ENCODE peak calls at places on chromosomes 7 and 10, in four cellular contexts. One of them, this sample, is unnamed.

GRCh38 chr10:82377608-82378007 is 502.6 kb downstream of the NRG3 start:
- DNase-seq in K562: no peak
- DNase-seq in HCT116: no peak
- DNase-seq in HepG2: no peak
- DNase-seq in this sample: no peak

GRCh38 chr10:35433851-35434426 is 97.6 kb downstream of the CCNY start:
- DNase-seq in HCT116: no peak
- DNase-seq in HepG2: no peak
- DNase-seq in K562: no peak
- DNase-seq in this sample: peak; percentile 82

GRCh38 chr10:46233101-46233500 is 53.7 kb upstream of the ANTXRL start:
- DNase-seq in K562: no peak
- DNase-seq in HCT116: no peak
- DNase-seq in HepG2: no peak
- DNase-seq in this sample: no peak

GRCh38 chr7:74025146-74025545 is 2.8 kb upstream of the ELN start:
- DNase-seq in HepG2: no peak
- DNase-seq in K562: no peak
- DNase-seq in HCT116: no peak
- DNase-seq in this sample: no peak

GRCh38 chr7:121083138-121083789 is 94.8 kb downstream of the CPED1 start:
- DNase-seq in HCT116: no peak
- DNase-seq in K562: peak; percentile 59
- DNase-seq in HepG2: no peak
- DNase-seq in this sample: no peak

GRCh38 chr10:91220954-91221696 is 662 bp downstream of the PCGF5 start:
- DNase-seq in K562: peak; percentile 26
- DNase-seq in HepG2: no peak
- DNase-seq in HCT116: no peak
- DNase-seq in this sample: no peak

GRCh38 chr7:132500727-132501410 is 75.4 kb downstream of the PLXNA4 start:
- DNase-seq in HCT116: no peak
- DNase-seq in K562: peak; percentile 28
- DNase-seq in HepG2: no peak
- DNase-seq in this sample: peak; percentile 43

GRCh38 chr10:75718996-75719395 is 287.6 kb downstream of the LRMDA start:
- DNase-seq in K562: no peak
- DNase-seq in HCT116: no peak
- DNase-seq in HepG2: no peak
- DNase-seq in this sample: no peak

GRCh38 chr10:108388716-108389115 is 1224.2 kb upstream of the SORCS1 start:
- DNase-seq in HCT116: no peak
- DNase-seq in K562: no peak
- DNase-seq in HepG2: no peak
- DNase-seq in this sample: no peak

GRCh38 chr7:69782917-69783684 is 184.8 kb downstream of the AUTS2 start:
- DNase-seq in K562: no peak
- DNase-seq in HCT116: no peak
- DNase-seq in HepG2: no peak
- DNase-seq in this sample: no peak

GRCh38 chr10:106424076-106424475 is 740.4 kb downstream of the SORCS1 start:
- DNase-seq in HCT116: no peak
- DNase-seq in K562: no peak
- DNase-seq in HepG2: no peak
- DNase-seq in this sample: no peak

GRCh38 chr10:26215923-26216576 is 524 bp upstream of the GAD2 start:
- DNase-seq in HepG2: no peak
- DNase-seq in K562: no peak
- DNase-seq in HCT116: no peak
- DNase-seq in this sample: peak; percentile 50

GRCh38 chr7:96321041-96321669 is 743 bp downstream of the SLC25A13 start:
- DNase-seq in K562: peak; percentile 90
- DNase-seq in HepG2: peak; percentile 88
- DNase-seq in HCT116: peak; percentile 77
- DNase-seq in this sample: peak; percentile 87

GRCh38 chr10:5488272-5489161 is 10.9 kb downstream of the CALML5 start:
- DNase-seq in HepG2: no peak
- DNase-seq in K562: no peak
- DNase-seq in HCT116: peak; percentile 7
- DNase-seq in this sample: no peak

GRCh38 chr7:21140622-21141021 is 287.3 kb upstream of the SP4 start:
- DNase-seq in HCT116: peak; percentile 12
- DNase-seq in K562: no peak
- DNase-seq in HepG2: no peak
- DNase-seq in this sample: no peak

GRCh38 chr10:74968621-74969019 is 142.2 kb downstream of the KAT6B start:
- DNase-seq in HCT116: no peak
- DNase-seq in K562: no peak
- DNase-seq in HepG2: no peak
- DNase-seq in this sample: no peak

GRCh38 chr7:31734456-31734855 is 47.4 kb downstream of the PPP1R17 start:
- DNase-seq in K562: no peak
- DNase-seq in HCT116: no peak
- DNase-seq in HepG2: no peak
- DNase-seq in this sample: no peak

GRCh38 chr7:95444796-95445195 is 10.0 kb upstream of the PON2 start:
- DNase-seq in K562: no peak
- DNase-seq in HepG2: no peak
- DNase-seq in HCT116: no peak
- DNase-seq in this sample: no peak

GRCh38 chr10:7410800-7411670 is at the start of gene SFMBT2:
- DNase-seq in K562: peak; percentile 79
- DNase-seq in HepG2: no peak
- DNase-seq in HCT116: no peak
- DNase-seq in this sample: peak; percentile 92

GRCh38 chr7:97270280-97270679 is 152.8 kb downstream of the SDHAF3 start:
- DNase-seq in K562: no peak
- DNase-seq in HepG2: no peak
- DNase-seq in HCT116: no peak
- DNase-seq in this sample: no peak

GRCh38 chr7:135942614-135943013 is 34.5 kb downstream of the MTPN start:
- DNase-seq in HepG2: no peak
- DNase-seq in K562: no peak
- DNase-seq in HCT116: no peak
- DNase-seq in this sample: no peak
- TF ChIP-seq ELF1 in HepG2: no peak
- TF ChIP-seq ELF1 in K562: no peak
- TF ChIP-seq ELF1 in HCT116: no peak
- TF ChIP-seq ELF1 in this sample: no peak

DNA sequence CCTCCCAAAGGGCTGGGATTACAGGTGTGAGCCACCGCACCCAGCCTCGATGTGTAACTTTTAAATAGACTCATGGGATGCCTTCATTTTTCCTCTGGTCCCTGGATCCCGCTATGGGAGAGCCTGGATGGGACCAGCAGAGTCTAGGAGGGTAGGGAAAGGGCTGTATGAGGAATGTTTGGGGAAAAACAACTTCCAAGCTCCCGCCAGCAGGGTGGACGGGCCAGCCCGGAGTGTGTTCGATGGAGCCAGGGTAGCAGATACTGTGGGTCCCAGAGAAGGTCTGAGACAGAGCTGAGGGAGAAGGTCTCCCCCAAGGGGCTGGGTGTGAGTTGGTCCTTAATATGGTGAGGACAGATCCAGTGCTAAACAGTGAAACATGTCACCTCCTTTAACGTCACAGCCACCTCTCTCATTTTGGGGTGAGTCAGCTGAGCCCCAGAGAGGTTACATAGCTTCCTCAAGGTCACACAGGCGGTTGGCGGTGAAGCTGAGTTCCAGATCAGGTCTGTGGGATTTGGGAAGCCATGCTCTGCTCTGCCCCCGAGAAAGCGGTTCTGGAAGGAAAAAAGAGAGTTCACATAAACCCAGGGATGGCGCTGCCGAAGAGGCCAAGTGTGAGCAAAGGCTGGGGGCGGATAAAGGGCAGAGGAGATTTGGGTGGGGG is 66.4 kb downstream of the MYL10 start:
- DNase-seq in HepG2: no peak
- DNase-seq in HCT116: no peak
- DNase-seq in K562: peak; percentile 19
- DNase-seq in this sample: no peak
- TF ChIP-seq ELF1 in HepG2: no peak
- TF ChIP-seq ELF1 in HCT116: no peak
- TF ChIP-seq ELF1 in K562: no peak
- TF ChIP-seq ELF1 in this sample: no peak

DNA sequence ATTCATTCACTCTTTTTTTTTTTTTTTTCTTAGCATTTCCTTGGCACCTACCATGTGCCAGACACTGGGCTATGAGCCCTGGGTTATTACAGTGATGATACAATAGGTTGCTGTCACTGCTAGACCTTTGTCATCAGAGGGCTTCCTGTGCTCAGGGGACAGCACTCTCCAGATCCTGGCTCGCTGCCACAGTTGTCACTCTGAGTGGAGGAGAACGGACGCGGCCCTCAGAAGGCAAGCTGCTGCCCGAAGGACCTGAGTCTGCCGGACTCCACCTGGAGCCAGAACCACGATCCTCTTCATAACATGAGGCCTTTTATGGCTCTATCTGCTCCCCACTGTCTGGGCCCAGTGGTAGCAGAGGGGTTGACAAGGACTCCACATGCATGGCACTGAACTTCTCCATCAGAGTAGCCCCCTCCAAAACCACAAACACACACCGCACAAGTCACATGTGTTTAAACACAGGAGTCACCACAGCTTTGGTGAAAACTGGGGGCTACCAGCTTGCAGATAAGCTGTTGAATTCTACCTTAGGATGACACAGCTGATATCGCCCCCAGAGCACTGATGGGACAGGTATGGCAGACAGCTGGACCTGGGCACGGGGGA is 94.7 kb upstream of the EFCAB10 start:
- DNase-seq in K562: no peak
- DNase-seq in HCT116: no peak
- DNase-seq in HepG2: no peak
- DNase-seq in this sample: no peak
- TF ChIP-seq ELF1 in K562: no peak
- TF ChIP-seq ELF1 in HCT116: no peak
- TF ChIP-seq ELF1 in HepG2: no peak
- TF ChIP-seq ELF1 in this sample: no peak

GRCh38 chr10:9294132-9294663 is 1239.7 kb downstream of the GATA3 start:
- DNase-seq in K562: no peak
- DNase-seq in HCT116: no peak
- DNase-seq in HepG2: no peak
- DNase-seq in this sample: no peak
- TF ChIP-seq ELF1 in K562: no peak
- TF ChIP-seq ELF1 in HCT116: no peak
- TF ChIP-seq ELF1 in HepG2: no peak
- TF ChIP-seq ELF1 in this sample: no peak

DNA sequence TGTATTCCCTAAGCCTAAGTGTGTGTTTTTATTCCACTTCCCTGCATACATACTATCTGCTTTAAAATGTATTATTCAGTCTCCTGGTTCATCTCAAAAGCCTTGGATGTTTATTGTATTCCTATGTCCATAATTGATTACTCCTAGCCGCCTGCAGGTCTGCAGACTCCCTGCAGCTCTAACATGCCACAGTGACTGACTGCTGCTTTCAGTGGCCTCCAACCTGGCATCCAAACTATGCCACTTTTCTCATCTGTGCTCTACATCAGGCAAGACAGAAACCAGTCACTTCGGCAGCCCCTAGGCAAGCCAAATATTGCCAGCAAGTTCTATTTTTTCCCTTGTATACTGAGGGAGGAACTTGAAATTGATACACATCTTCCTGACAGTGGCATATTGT is 81.8 kb downstream of the ABCA13 start:
- DNase-seq in K562: no peak
- DNase-seq in HepG2: no peak
- DNase-seq in HCT116: no peak
- DNase-seq in this sample: no peak
- TF ChIP-seq ELF1 in K562: no peak
- TF ChIP-seq ELF1 in HepG2: no peak
- TF ChIP-seq ELF1 in HCT116: no peak
- TF ChIP-seq ELF1 in this sample: no peak

GRCh38 chr7:38181111-38181510 is 3.1 kb downstream of the STARD3NL start:
- DNase-seq in K562: no peak
- DNase-seq in HepG2: no peak
- DNase-seq in HCT116: no peak
- DNase-seq in this sample: no peak
- TF ChIP-seq ELF1 in K562: no peak
- TF ChIP-seq ELF1 in HepG2: no peak
- TF ChIP-seq ELF1 in HCT116: no peak
- TF ChIP-seq ELF1 in this sample: no peak

GRCh38 chr7:155490697-155491628 is 33.0 kb downstream of the EN2 start:
- DNase-seq in K562: no peak
- DNase-seq in HepG2: no peak
- DNase-seq in HCT116: no peak
- DNase-seq in this sample: peak; percentile 71
- TF ChIP-seq ELF1 in K562: no peak
- TF ChIP-seq ELF1 in HepG2: no peak
- TF ChIP-seq ELF1 in HCT116: no peak
- TF ChIP-seq ELF1 in this sample: no peak

DNA sequence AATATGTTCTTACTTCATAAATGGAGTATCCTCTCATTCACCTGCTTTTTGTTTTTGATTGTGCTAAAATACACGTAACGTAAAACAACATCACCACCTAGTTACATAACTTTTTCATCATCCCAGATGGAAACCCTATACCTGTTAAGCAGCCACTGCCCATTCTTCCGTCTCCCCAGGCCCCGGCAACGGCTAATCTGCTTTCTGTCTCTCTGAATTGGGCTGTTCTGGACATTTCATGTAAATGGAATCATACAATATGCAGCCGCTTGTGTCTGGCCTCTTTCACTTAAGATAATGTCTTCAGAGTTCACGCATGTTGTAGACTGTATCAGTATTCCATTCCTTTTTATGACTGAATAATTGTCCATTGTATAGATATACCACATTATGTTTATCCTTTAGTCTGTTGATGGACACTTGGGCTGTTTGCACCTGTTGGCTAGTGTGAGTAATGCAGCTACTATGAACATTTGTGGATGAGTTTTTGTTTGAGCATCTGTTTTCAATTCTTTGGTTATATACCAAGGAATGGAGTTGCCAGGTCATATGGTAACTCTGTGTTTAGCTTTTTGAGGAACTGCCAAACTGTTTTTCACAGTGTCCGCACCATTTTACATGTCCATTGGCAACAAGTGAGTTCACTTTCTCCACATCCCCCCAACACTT is 14.1 kb upstream of the SUN1 start:
- DNase-seq in K562: peak; percentile 30
- DNase-seq in HCT116: peak; percentile 36
- DNase-seq in HepG2: peak; percentile 48
- DNase-seq in this sample: no peak
- TF ChIP-seq ELF1 in K562: no peak
- TF ChIP-seq ELF1 in HCT116: no peak
- TF ChIP-seq ELF1 in HepG2: no peak
- TF ChIP-seq ELF1 in this sample: no peak

GRCh38 chr10:77565590-77566023 is 72.0 kb downstream of the KCNMA1 start:
- DNase-seq in K562: no peak
- DNase-seq in HepG2: no peak
- DNase-seq in HCT116: no peak
- DNase-seq in this sample: no peak

GRCh38 chr10:77563638-77564270 is 73.9 kb downstream of the KCNMA1 start:
- DNase-seq in K562: no peak
- DNase-seq in HepG2: no peak
- DNase-seq in HCT116: no peak
- DNase-seq in this sample: no peak

GRCh38 chr10:77566228-77566627 is 71.4 kb downstream of the KCNMA1 start:
- DNase-seq in HepG2: no peak
- DNase-seq in K562: no peak
- DNase-seq in HCT116: no peak
- DNase-seq in this sample: no peak

GRCh38 chr10:77566914-77567566 is 70.6 kb downstream of the KCNMA1 start:
- DNase-seq in K562: no peak
- DNase-seq in HepG2: no peak
- DNase-seq in HCT116: no peak
- DNase-seq in this sample: no peak

GRCh38 chr10:77564781-77565589 is 72.6 kb downstream of the KCNMA1 start:
- DNase-seq in HepG2: no peak
- DNase-seq in HCT116: no peak
- DNase-seq in K562: no peak
- DNase-seq in this sample: no peak
- TF ChIP-seq ELF1 in HepG2: no peak
- TF ChIP-seq ELF1 in HCT116: no peak
- TF ChIP-seq ELF1 in K562: no peak
- TF ChIP-seq ELF1 in this sample: no peak